ENCODE peak calls at places on chromosomes 13 and 19, in six cellular contexts. V is DND-41, N is ovary, A is pancreas, F is endodermal cell, S is GM23248. O is an unnamed sample.

GRCh38 chr19:873084-874019 is 13.9 kb downstream of the CFD start:
- DNase-seq in F (peak; percentile 82), S (peak; percentile 76), N (no peak), V (peak; percentile 80), A (no peak), O (peak; percentile 94)

GRCh38 chr19:42480335-42481095 is 37.8 kb upstream of the CXCL17 start:
- DNase-seq in S (peak; percentile 61), F (peak; percentile 40), A (peak; percentile 17), V (no peak), N (no peak), O (peak; percentile 19)

GRCh38 chr13:99893567-99893966 is 78.0 kb downstream of the ZIC5 start:
- DNase-seq in V (no peak), F (peak; percentile 45), A (no peak), S (no peak), N (no peak), O (no peak)

GRCh38 chr13:39501711-39502324 is 101.2 kb downstream of the LHFPL6 start:
- DNase-seq in A (no peak), S (no peak), V (no peak), F (no peak), N (no peak), O (no peak)

GRCh38 chr19:17703823-17704463 is 15.3 kb upstream of the MAP1S start:
- DNase-seq in F (peak; percentile 91), V (peak; percentile 71), N (no peak), A (peak; percentile 49), S (peak; percentile 63), O (peak; percentile 65)

GRCh38 chr13:98842074-98842473 is 89.6 kb upstream of the SLC15A1 start:
- DNase-seq in S (no peak), F (no peak), A (no peak), N (no peak), V (no peak), O (no peak)

GRCh38 chr19:53193534-53194222 is 520 bp upstream of the ZNF665 start:
- DNase-seq in S (no peak), V (no peak), A (peak; percentile 12), N (no peak), F (no peak), O (no peak)

GRCh38 chr19:7520131-7521051 is 2.0 kb upstream of the MCOLN1 start:
- DNase-seq in F (no peak), A (no peak), V (no peak), N (peak; percentile 43), S (no peak), O (no peak)

GRCh38 chr19:23855676-23856075 is 59.0 kb upstream of the ZNF726 start:
- DNase-seq in F (peak; percentile 44), S (no peak), N (no peak), A (no peak), V (no peak), O (no peak)

GRCh38 chr13:88183440-88183839 is 512.3 kb downstream of the SLITRK5 start:
- DNase-seq in S (no peak), F (no peak), A (no peak), N (no peak), V (no peak), O (no peak)

GRCh38 chr19:15331419-15332310 is 674 bp downstream of the BRD4 start:
- DNase-seq in V (peak; percentile 69), A (peak; percentile 61), N (peak; percentile 78), F (peak; percentile 72), S (peak; percentile 80), O (peak; percentile 67)

GRCh38 chr19:49923055-49924003 is 5.7 kb upstream of the ATF5 start:
- DNase-seq in F (peak; percentile 30), A (no peak), N (no peak), S (no peak), V (peak; percentile 58), O (no peak)

GRCh38 chr19:52286256-52286655 is 10.7 kb upstream of the ZNF480 start:
- DNase-seq in S (no peak), F (no peak), A (no peak), V (no peak), N (no peak), O (no peak)

GRCh38 chr13:24038846-24039330 is 121.6 kb upstream of the SPATA13 start:
- DNase-seq in S (peak; percentile 72), V (no peak), A (no peak), N (no peak), F (no peak), O (no peak)

GRCh38 chr13:99151516-99151915 is 49.1 kb upstream of the UBAC2 start:
- DNase-seq in A (no peak), N (no peak), V (no peak), F (no peak), S (peak; percentile 84), O (peak; percentile 53)

GRCh38 chr13:39835253-39835652 is 179.8 kb downstream of the COG6 start:
- DNase-seq in F (peak; percentile 56), V (no peak), N (no peak), S (no peak), A (no peak), O (no peak)

GRCh38 chr19:16919496-16919895 is 30.7 kb downstream of the F2RL3 start:
- DNase-seq in V (no peak), S (no peak), F (no peak), N (no peak), A (no peak), O (no peak)

GRCh38 chr13:29733069-29733700 is 117.2 kb downstream of the UBL3 start:
- DNase-seq in F (no peak), V (no peak), S (peak; percentile 44), A (no peak), N (no peak), O (no peak)

GRCh38 chr19:57282011-57282636 is 1.8 kb downstream of the ZNF460 start:
- DNase-seq in N (no peak), S (no peak), A (no peak), V (no peak), F (no peak), O (peak; percentile 51)

GRCh38 chr13:104534847-104535246 is 1468.6 kb upstream of the SLC10A2 start:
- DNase-seq in A (no peak), N (no peak), V (no peak), F (peak; percentile 70), S (no peak), O (no peak)

GRCh38 chr13:77699059-77699680 is 1.7 kb downstream of the SLAIN1 start:
- DNase-seq in V (no peak), F (no peak), A (no peak), S (no peak), N (no peak), O (no peak)

GRCh38 chr19:57002195-57002601 is 117.6 kb upstream of the USP29 start:
- DNase-seq in N (peak; percentile 41), S (no peak), F (no peak), V (no peak), A (no peak), O (no peak)

GRCh38 chr13:27967203-27967735 is 1.8 kb downstream of the CDX2 start:
- DNase-seq in A (no peak), F (no peak), V (no peak), S (no peak), N (no peak), O (no peak)

GRCh38 chr13:27969073-27969865 is at the start of gene CDX2:
- DNase-seq in S (no peak), V (no peak), A (peak; percentile 62), N (no peak), F (peak; percentile 59), O (no peak)

GRCh38 chr13:27969866-27970229 is 733 bp upstream of the CDX2 start:
- DNase-seq in V (no peak), S (no peak), N (no peak), F (no peak), A (no peak), O (no peak)

GRCh38 chr13:27967736-27968315 is 1.3 kb downstream of the CDX2 start:
- DNase-seq in N (no peak), V (no peak), A (peak; percentile 26), F (peak; percentile 63), S (no peak), O (no peak)

GRCh38 chr13:27968316-27969072 is 621 bp downstream of the CDX2 start:
- DNase-seq in A (peak; percentile 45), F (peak; percentile 85), N (no peak), S (no peak), V (no peak), O (no peak)
- H3K4me3 ChIP-seq in A (peak overlapping the region; percentile 43), F (no peak overlapping the region), N (peak overlapping the region; percentile 34), S (no peak overlapping the region), V (no peak overlapping the region), O (no peak overlapping the region)

DNA sequence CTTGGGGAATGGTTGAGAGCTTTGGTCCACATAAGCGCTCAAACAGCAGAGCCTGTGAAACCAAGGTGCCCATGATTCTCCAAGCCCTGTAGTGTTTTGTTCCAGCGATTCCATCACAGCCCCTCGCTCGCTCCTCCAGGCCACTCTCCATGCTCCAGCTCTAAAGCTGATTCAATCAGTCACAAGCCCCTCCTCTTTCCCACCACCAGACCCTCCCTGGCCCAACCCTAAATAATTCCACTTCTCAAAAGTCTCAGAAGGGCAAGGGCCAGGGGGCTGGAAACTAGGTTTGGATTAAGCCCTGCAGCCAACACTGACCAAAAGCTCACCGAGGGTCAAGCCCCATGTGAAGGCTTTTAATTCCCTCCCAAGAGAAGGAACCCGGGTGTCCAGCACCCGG is 1.5 kb downstream of the ZNF296 start:
- DNase-seq in F (peak; percentile 72), V (no peak), S (no peak), A (no peak), N (no peak), O (no peak)
- H3K4me3 ChIP-seq in F (peak overlapping the region; percentile 82), V (no peak overlapping the region), S (no peak overlapping the region), A (no peak overlapping the region), N (no peak overlapping the region), O (peak overlapping the region; percentile 97)

DNA sequence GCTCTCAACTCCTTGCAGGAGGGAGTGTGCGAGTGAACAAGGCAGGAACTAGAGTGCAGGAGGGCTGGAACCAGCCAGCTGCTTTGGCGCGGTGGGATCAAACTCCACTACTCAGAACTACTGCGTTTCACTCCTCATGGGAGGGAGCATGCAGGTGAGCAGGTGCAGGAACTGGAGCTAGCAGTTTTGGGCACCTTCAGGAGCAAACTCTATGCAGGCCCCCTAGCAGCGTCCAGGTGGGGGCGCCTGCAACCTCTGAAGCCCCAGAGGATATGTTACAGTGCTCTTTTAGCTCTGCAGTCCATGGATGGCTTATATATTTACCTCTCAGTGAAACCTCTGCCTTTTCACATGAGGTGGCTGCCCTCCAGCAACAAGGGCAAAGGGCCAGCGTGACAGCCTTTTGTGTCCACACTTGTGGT is 1303.4 kb downstream of the PCDH9 start:
- DNase-seq in V (peak; percentile 12), S (no peak), F (peak; percentile 87), N (no peak), A (peak; percentile 45), O (no peak)
- H3K4me3 ChIP-seq in V (no peak overlapping the region), S (no peak overlapping the region), F (no peak overlapping the region), N (no peak overlapping the region), A (no peak overlapping the region), O (no peak overlapping the region)

GRCh38 chr13:102033316-102033715 is 368.5 kb downstream of the FGF14 start:
- DNase-seq in S (no peak), V (no peak), F (no peak), N (no peak), A (no peak), O (no peak)
- H3K4me3 ChIP-seq in S (no peak overlapping the region), V (no peak overlapping the region), F (no peak overlapping the region), N (no peak overlapping the region), A (no peak overlapping the region), O (no peak overlapping the region)

GRCh38 chr13:106683179-106683578 is 115.2 kb upstream of the ARGLU1 start:
- DNase-seq in A (no peak), V (no peak), N (no peak), F (no peak), S (no peak), O (no peak)
- H3K4me3 ChIP-seq in A (no peak overlapping the region), V (no peak overlapping the region), N (no peak overlapping the region), F (no peak overlapping the region), S (no peak overlapping the region), O (no peak overlapping the region)